ENCODE peak calls at places on chromosomes 11 and 22, in five cellular contexts. B, Z, W, J and X are unnamed samples.

GRCh38 chr11:118917488-118918127 is 8.1 kb downstream of the BCL9L start:
- DNase-seq in B (no peak), Z (peak; percentile 80), W (no peak), J (peak; percentile 55), X (no peak)

GRCh38 chr11:19025799-19026406 is 34.6 kb downstream of the MRGPRX2 start:
- DNase-seq in B (no peak), Z (no peak), W (no peak), J (no peak), X (no peak)

GRCh38 chr22:20302438-20303228 is 17.2 kb downstream of the DGCR6L start:
- DNase-seq in B (no peak), Z (no peak), W (no peak), J (no peak), X (no peak)

GRCh38 chr11:119323532-119324033 is 6.7 kb upstream of the MCAM start:
- DNase-seq in B (peak; percentile 40), Z (peak; percentile 57), W (peak; percentile 46), J (peak; percentile 85), X (peak; percentile 79)

GRCh38 chr11:61714316-61714715 is 34.1 kb downstream of the DAGLA start:
- DNase-seq in B (no peak), Z (no peak), W (no peak), J (no peak), X (no peak)

GRCh38 chr11:77374108-77374507 is 72.6 kb upstream of the GDPD4 start:
- DNase-seq in B (no peak), Z (peak; percentile 27), W (no peak), J (no peak), X (no peak)

GRCh38 chr11:71207996-71208774 is 44.2 kb downstream of the SHANK2 start:
- DNase-seq in B (no peak), Z (no peak), W (no peak), J (no peak), X (no peak)

GRCh38 chr22:18013436-18013835 is 10.9 kb downstream of the MICAL3 start:
- DNase-seq in B (no peak), Z (no peak), W (no peak), J (no peak), X (no peak)

GRCh38 chr11:57641011-57641410 is 8.7 kb downstream of the YPEL4 start:
- DNase-seq in B (no peak), Z (no peak), W (no peak), J (no peak), X (no peak)

GRCh38 chr11:116329354-116330090 is 443.3 kb downstream of the BUD13 start:
- DNase-seq in B (no peak), Z (no peak), W (no peak), J (no peak), X (no peak)

GRCh38 chr11:66278396-66279091 is 569 bp downstream of the CNIH2 start:
- DNase-seq in B (no peak), Z (no peak), W (no peak), J (no peak), X (no peak)

GRCh38 chr11:68978626-68978930 is 2.2 kb downstream of the MRGPRD start:
- DNase-seq in B (no peak), Z (no peak), W (no peak), J (no peak), X (no peak)

GRCh38 chr11:47941907-47942558 is 38.3 kb upstream of the PTPRJ start:
- DNase-seq in B (no peak), Z (peak; percentile 59), W (no peak), J (no peak), X (no peak)

GRCh38 chr11:72860592-72860991 is 46.4 kb downstream of the ATG16L2 start:
- DNase-seq in B (no peak), Z (no peak), W (no peak), J (no peak), X (no peak)

GRCh38 chr22:42316988-42317387 is 46.5 kb upstream of the TCF20 start:
- DNase-seq in B (no peak), Z (peak; percentile 75), W (no peak), J (peak; percentile 53), X (no peak)

GRCh38 chr22:43435851-43436535 is 24.2 kb downstream of the MPPED1 start:
- DNase-seq in B (no peak), Z (no peak), W (peak; percentile 52), J (no peak), X (peak; percentile 87)

GRCh38 chr22:44089717-44090570 is 65.8 kb downstream of the PARVB start:
- DNase-seq in B (no peak), Z (no peak), W (no peak), J (no peak), X (no peak)

GRCh38 chr22:43828711-43829447 is 16.8 kb upstream of the EFCAB6 start:
- DNase-seq in B (no peak), Z (no peak), W (no peak), J (no peak), X (no peak)

GRCh38 chr11:19601235-19601634 is 111.4 kb upstream of the NAV2 start:
- DNase-seq in B (no peak), Z (no peak), W (no peak), J (no peak), X (no peak)